ENCODE peak calls at places on chromosome 7, in six cellular contexts. One of them, this sample, is unnamed.

GRCh38 chr7:101562531-101563197 is 66.4 kb downstream of the MYL10 start:
- DNase-seq in GM13977: no peak
- DNase-seq in choroid plexus epithelial cell: no peak
- DNase-seq in BE2C: no peak
- DNase-seq in OCI-LY7: no peak
- DNase-seq in Panc1: no peak
- DNase-seq in this sample: no peak

GRCh38 chr7:124667312-124667711 is 98.3 kb downstream of the GPR37 start:
- DNase-seq in GM13977: no peak
- DNase-seq in choroid plexus epithelial cell: no peak
- DNase-seq in BE2C: no peak
- DNase-seq in OCI-LY7: no peak
- DNase-seq in Panc1: no peak
- DNase-seq in this sample: no peak

GRCh38 chr7:100119701-100120517 is 475 bp downstream of the CNPY4 start:
- DNase-seq in GM13977: peak
- DNase-seq in choroid plexus epithelial cell: peak
- DNase-seq in BE2C: peak
- DNase-seq in OCI-LY7: peak
- DNase-seq in Panc1: peak
- DNase-seq in this sample: peak

GRCh38 chr7:135493362-135493761 is 16.5 kb downstream of the CNOT4 start:
- DNase-seq in GM13977: no peak
- DNase-seq in choroid plexus epithelial cell: peak
- DNase-seq in BE2C: no peak
- DNase-seq in OCI-LY7: no peak
- DNase-seq in Panc1: no peak
- DNase-seq in this sample: no peak

GRCh38 chr7:94393251-94393758 is 1.4 kb upstream of the COL1A2 start:
- DNase-seq in GM13977: no peak
- DNase-seq in choroid plexus epithelial cell: peak
- DNase-seq in BE2C: no peak
- DNase-seq in OCI-LY7: no peak
- DNase-seq in Panc1: no peak
- DNase-seq in this sample: no peak

GRCh38 chr7:2967238-2967637 is 76.4 kb downstream of the CARD11 start:
- DNase-seq in GM13977: no peak
- DNase-seq in choroid plexus epithelial cell: no peak
- DNase-seq in BE2C: no peak
- DNase-seq in OCI-LY7: no peak
- DNase-seq in Panc1: no peak
- DNase-seq in this sample: no peak

GRCh38 chr7:118158766-118159165 is 25.2 kb upstream of the LSM8 start:
- DNase-seq in GM13977: no peak
- DNase-seq in choroid plexus epithelial cell: peak
- DNase-seq in BE2C: no peak
- DNase-seq in OCI-LY7: peak
- DNase-seq in Panc1: no peak
- DNase-seq in this sample: peak

GRCh38 chr7:51666751-51667150 is 350.1 kb upstream of the COBL start:
- DNase-seq in GM13977: no peak
- DNase-seq in choroid plexus epithelial cell: no peak
- DNase-seq in BE2C: peak
- DNase-seq in OCI-LY7: no peak
- DNase-seq in Panc1: no peak
- DNase-seq in this sample: no peak

GRCh38 chr7:112199672-112200071 is 6.5 kb downstream of the DOCK4 start:
- DNase-seq in GM13977: no peak
- DNase-seq in choroid plexus epithelial cell: no peak
- DNase-seq in BE2C: no peak
- DNase-seq in OCI-LY7: no peak
- DNase-seq in Panc1: no peak
- DNase-seq in this sample: peak

GRCh38 chr7:139699640-139700504 is 77.9 kb downstream of the HIPK2 start:
- DNase-seq in GM13977: no peak
- DNase-seq in choroid plexus epithelial cell: no peak
- DNase-seq in BE2C: no peak
- DNase-seq in OCI-LY7: no peak
- DNase-seq in Panc1: no peak
- DNase-seq in this sample: peak
- TF ChIP-seq CTCF in GM13977: peak
- TF ChIP-seq CTCF in choroid plexus epithelial cell: peak
- TF ChIP-seq CTCF in BE2C: peak
- TF ChIP-seq CTCF in OCI-LY7: peak
- TF ChIP-seq CTCF in Panc1: no peak
- TF ChIP-seq CTCF in this sample: no peak

GRCh38 chr7:22821702-22822485 is 755 bp downstream of the TOMM7 start:
- DNase-seq in GM13977: no peak
- DNase-seq in choroid plexus epithelial cell: peak
- DNase-seq in BE2C: no peak
- DNase-seq in OCI-LY7: no peak
- DNase-seq in Panc1: no peak
- DNase-seq in this sample: no peak
- TF ChIP-seq CTCF in GM13977: no peak
- TF ChIP-seq CTCF in choroid plexus epithelial cell: no peak
- TF ChIP-seq CTCF in BE2C: no peak
- TF ChIP-seq CTCF in OCI-LY7: no peak
- TF ChIP-seq CTCF in Panc1: no peak
- TF ChIP-seq CTCF in this sample: no peak

GRCh38 chr7:28093617-28094232 is 86.9 kb downstream of the JAZF1 start:
- DNase-seq in GM13977: peak
- DNase-seq in choroid plexus epithelial cell: peak
- DNase-seq in BE2C: peak
- DNase-seq in OCI-LY7: peak
- DNase-seq in Panc1: no peak
- DNase-seq in this sample: peak
- TF ChIP-seq CTCF in GM13977: peak
- TF ChIP-seq CTCF in choroid plexus epithelial cell: peak
- TF ChIP-seq CTCF in BE2C: peak
- TF ChIP-seq CTCF in OCI-LY7: peak
- TF ChIP-seq CTCF in Panc1: peak
- TF ChIP-seq CTCF in this sample: peak

GRCh38 chr7:143321734-143322133 is 5.8 kb downstream of the CLCN1 start:
- DNase-seq in GM13977: no peak
- DNase-seq in choroid plexus epithelial cell: no peak
- DNase-seq in BE2C: no peak
- DNase-seq in OCI-LY7: no peak
- DNase-seq in Panc1: no peak
- DNase-seq in this sample: peak
- TF ChIP-seq CTCF in GM13977: no peak
- TF ChIP-seq CTCF in choroid plexus epithelial cell: peak
- TF ChIP-seq CTCF in BE2C: no peak
- TF ChIP-seq CTCF in OCI-LY7: no peak
- TF ChIP-seq CTCF in Panc1: peak
- TF ChIP-seq CTCF in this sample: peak

DNA sequence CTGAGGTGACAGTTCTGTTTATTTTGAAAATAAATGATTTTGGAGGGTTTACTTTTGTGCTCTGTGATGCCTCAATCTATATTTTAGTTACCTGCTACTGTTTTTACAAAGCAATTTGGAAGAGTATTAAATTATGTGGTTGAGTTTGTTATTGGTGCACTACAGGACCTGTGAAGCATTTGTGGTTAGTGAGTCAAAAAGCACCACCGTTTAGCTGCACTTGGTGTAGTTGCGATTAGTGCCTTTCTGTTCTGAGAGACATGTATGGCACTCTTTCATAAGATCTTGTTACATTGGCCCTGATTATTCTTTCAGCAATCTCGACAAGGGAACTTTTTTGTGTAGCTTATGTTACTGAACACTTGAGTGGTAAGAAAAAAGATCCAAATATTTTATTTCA is 132.2 kb downstream of the BBS9 start:
- DNase-seq in GM13977: peak
- DNase-seq in choroid plexus epithelial cell: peak
- DNase-seq in BE2C: no peak
- DNase-seq in OCI-LY7: no peak
- DNase-seq in Panc1: no peak
- DNase-seq in this sample: peak
- TF ChIP-seq CTCF in GM13977: no peak
- TF ChIP-seq CTCF in choroid plexus epithelial cell: no peak
- TF ChIP-seq CTCF in BE2C: no peak
- TF ChIP-seq CTCF in OCI-LY7: no peak
- TF ChIP-seq CTCF in Panc1: no peak
- TF ChIP-seq CTCF in this sample: no peak

GRCh38 chr7:54477083-54477482 is 65.1 kb upstream of the VSTM2A start:
- DNase-seq in GM13977: no peak
- DNase-seq in choroid plexus epithelial cell: no peak
- DNase-seq in BE2C: no peak
- DNase-seq in OCI-LY7: peak
- DNase-seq in Panc1: no peak
- DNase-seq in this sample: peak
- TF ChIP-seq CTCF in GM13977: no peak
- TF ChIP-seq CTCF in choroid plexus epithelial cell: no peak
- TF ChIP-seq CTCF in BE2C: no peak
- TF ChIP-seq CTCF in OCI-LY7: peak
- TF ChIP-seq CTCF in Panc1: peak
- TF ChIP-seq CTCF in this sample: no peak

GRCh38 chr7:71843677-71844076 is 568.5 kb downstream of the CALN1 start:
- DNase-seq in GM13977: no peak
- DNase-seq in choroid plexus epithelial cell: no peak
- DNase-seq in BE2C: no peak
- DNase-seq in OCI-LY7: no peak
- DNase-seq in Panc1: no peak
- DNase-seq in this sample: peak
- TF ChIP-seq CTCF in GM13977: no peak
- TF ChIP-seq CTCF in choroid plexus epithelial cell: no peak
- TF ChIP-seq CTCF in BE2C: no peak
- TF ChIP-seq CTCF in OCI-LY7: no peak
- TF ChIP-seq CTCF in Panc1: no peak
- TF ChIP-seq CTCF in this sample: peak

GRCh38 chr7:148828965-148829364 is 55.1 kb downstream of the EZH2 start:
- DNase-seq in GM13977: no peak
- DNase-seq in choroid plexus epithelial cell: no peak
- DNase-seq in BE2C: no peak
- DNase-seq in OCI-LY7: no peak
- DNase-seq in Panc1: no peak
- DNase-seq in this sample: no peak

GRCh38 chr7:148821422-148821821 is 62.7 kb downstream of the EZH2 start:
- DNase-seq in GM13977: no peak
- DNase-seq in choroid plexus epithelial cell: no peak
- DNase-seq in BE2C: no peak
- DNase-seq in OCI-LY7: no peak
- DNase-seq in Panc1: no peak
- DNase-seq in this sample: no peak

GRCh38 chr7:148825338-148825737 is 58.8 kb downstream of the EZH2 start:
- DNase-seq in GM13977: no peak
- DNase-seq in choroid plexus epithelial cell: no peak
- DNase-seq in BE2C: no peak
- DNase-seq in OCI-LY7: no peak
- DNase-seq in Panc1: no peak
- DNase-seq in this sample: no peak

GRCh38 chr7:148819697-148820332 is 64.3 kb downstream of the EZH2 start:
- DNase-seq in GM13977: no peak
- DNase-seq in choroid plexus epithelial cell: peak
- DNase-seq in BE2C: no peak
- DNase-seq in OCI-LY7: no peak
- DNase-seq in Panc1: no peak
- DNase-seq in this sample: no peak

DNA sequence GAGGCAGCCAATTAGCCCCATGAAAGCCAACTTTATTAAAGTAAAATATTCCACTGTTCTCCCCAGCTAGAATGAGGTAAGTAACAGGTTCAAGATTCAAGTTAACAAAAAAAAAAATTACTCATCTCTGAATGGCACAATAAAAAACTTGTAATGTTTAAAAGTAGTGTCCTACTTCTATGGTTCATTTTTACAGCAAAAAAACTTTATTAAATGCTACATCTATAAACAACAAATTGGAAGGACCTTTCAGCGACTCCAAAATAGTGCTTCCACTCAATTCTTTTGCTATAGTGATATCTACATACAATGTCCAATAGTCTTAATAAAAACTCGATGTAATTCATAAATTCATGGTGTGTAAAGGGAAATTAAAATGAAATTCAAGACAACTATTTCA is 59.2 kb downstream of the EZH2 start:
- DNase-seq in GM13977: no peak
- DNase-seq in choroid plexus epithelial cell: no peak
- DNase-seq in BE2C: no peak
- DNase-seq in OCI-LY7: no peak
- DNase-seq in Panc1: no peak
- DNase-seq in this sample: no peak
- TF ChIP-seq CTCF in GM13977: no peak
- TF ChIP-seq CTCF in choroid plexus epithelial cell: no peak
- TF ChIP-seq CTCF in BE2C: no peak
- TF ChIP-seq CTCF in OCI-LY7: no peak
- TF ChIP-seq CTCF in Panc1: no peak
- TF ChIP-seq CTCF in this sample: no peak

GRCh38 chr7:116588641-116589594 is 64.1 kb downstream of the CAV1 start:
- DNase-seq in GM13977: peak
- DNase-seq in choroid plexus epithelial cell: peak
- DNase-seq in BE2C: no peak
- DNase-seq in OCI-LY7: peak
- DNase-seq in Panc1: peak
- DNase-seq in this sample: peak
- TF ChIP-seq CTCF in GM13977: peak
- TF ChIP-seq CTCF in choroid plexus epithelial cell: peak
- TF ChIP-seq CTCF in BE2C: peak
- TF ChIP-seq CTCF in OCI-LY7: peak
- TF ChIP-seq CTCF in Panc1: peak
- TF ChIP-seq CTCF in this sample: peak

DNA sequence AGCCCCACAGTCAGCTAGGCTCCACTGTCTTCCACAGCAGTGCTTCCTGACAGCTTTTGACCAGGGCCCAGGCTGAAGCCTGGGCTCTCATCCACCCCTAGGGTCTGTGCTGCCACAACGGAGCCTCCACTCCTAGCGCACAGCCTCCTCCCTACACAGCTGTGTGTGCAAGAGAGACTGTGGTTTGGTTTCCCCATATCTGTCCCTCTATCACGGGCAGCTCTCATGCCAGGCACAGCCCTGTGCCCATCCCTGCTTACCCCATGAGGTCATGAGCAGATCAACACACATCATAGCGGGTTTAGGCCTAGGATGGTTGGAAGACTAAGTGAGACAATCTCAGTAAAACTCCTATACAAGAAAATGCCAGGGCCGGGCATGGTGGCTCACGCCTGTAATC is 61.7 kb upstream of the PLXNA4 start:
- DNase-seq in GM13977: no peak
- DNase-seq in choroid plexus epithelial cell: no peak
- DNase-seq in BE2C: no peak
- DNase-seq in OCI-LY7: no peak
- DNase-seq in Panc1: no peak
- DNase-seq in this sample: no peak
- TF ChIP-seq CTCF in GM13977: no peak
- TF ChIP-seq CTCF in choroid plexus epithelial cell: no peak
- TF ChIP-seq CTCF in BE2C: no peak
- TF ChIP-seq CTCF in OCI-LY7: no peak
- TF ChIP-seq CTCF in Panc1: no peak
- TF ChIP-seq CTCF in this sample: no peak